ENCODE peak calls at places on chromosome 17, in five cellular contexts. Z is tibial artery, S is body of pancreas, Q is adrenal gland, F is pancreas. R is an unnamed sample. For H3K9me3 and H3K27me3, the result is how much of the 10 kb centered on the place peaks cover.

GRCh38 chr17:57337390-57337789 is 81.1 kb downstream of the MSI2 start:
- DNase-seq in Z (no peak), S (no peak), Q (peak), F (no peak), R (no peak)

GRCh38 chr17:58447039-58447975 is 30.0 kb upstream of the RNF43 start:
- DNase-seq in Z (no peak), S (peak), Q (peak), F (peak), R (peak)

GRCh38 chr17:50830298-50830697 is 5.1 kb upstream of the WFIKKN2 start:
- DNase-seq in Z (no peak), S (no peak), Q (no peak), F (no peak), R (no peak)

GRCh38 chr17:40086150-40087044 is 14.0 kb downstream of the NR1D1 start:
- DNase-seq in Z (peak), S (peak), Q (peak), F (no peak), R (peak)

GRCh38 chr17:55320594-55321506 is 56.1 kb downstream of the HLF start:
- DNase-seq in Z (no peak), S (no peak), Q (no peak), F (no peak), R (peak)

GRCh38 chr17:7070712-7071111 is 9.3 kb downstream of the CLEC10A start:
- DNase-seq in Z (no peak), S (no peak), Q (no peak), F (no peak), R (no peak)

GRCh38 chr17:36885761-36886365 is 51.4 kb upstream of the LHX1 start:
- DNase-seq in Z (no peak), S (no peak), Q (no peak), F (no peak), R (no peak)

GRCh38 chr17:49210158-49211029 is at the start of the genes ABI3 and GNGT2:
- DNase-seq in Z (no peak), S (no peak), Q (peak), F (no peak), R (no peak)

GRCh38 chr17:37828313-37829124 is 83.7 kb upstream of the HNF1B start:
- DNase-seq in Z (no peak), S (no peak), Q (peak), F (no peak), R (no peak)

GRCh38 chr17:61403846-61404701 is 4.4 kb downstream of the TBX2 start:
- DNase-seq in Z (peak), S (no peak), Q (no peak), F (no peak), R (no peak)
- H3K4me3 ChIP-seq in Z (peak), S (no peak), Q (no peak), F (peak), R (no peak)

GRCh38 chr17:68334393-68334792 is 43.1 kb downstream of the ARSG start:
- DNase-seq in Z (no peak), S (no peak), Q (no peak), F (no peak), R (no peak)
- H3K9me3 ChIP-seq in Z (under half), S (under half), Q (under half), F (under half), R (under half)

GRCh38 chr17:79242873-79243602 is 168.4 kb downstream of the ENGASE start:
- DNase-seq in Z (no peak), S (no peak), Q (no peak), F (no peak), R (no peak)
- H3K27me3 ChIP-seq in Z (half or more), S (under half), Q (under half), F (under half), R (half or more)

GRCh38 chr17:35239823-35240222 is 3.0 kb upstream of the SLFN5 start:
- DNase-seq in Z (no peak), S (no peak), Q (no peak), F (no peak), R (no peak)
- H3K4me3 ChIP-seq in Z (no peak), S (no peak), Q (no peak), F (no peak), R (no peak)

GRCh38 chr17:22303865-22304264 is 611.5 kb downstream of the KCNJ18 start:
- DNase-seq in Z (no peak), S (no peak), Q (no peak), F (no peak), R (no peak)

GRCh38 chr17:22300177-22300576 is 607.9 kb downstream of the KCNJ18 start:
- DNase-seq in Z (no peak), S (no peak), Q (no peak), F (no peak), R (no peak)

GRCh38 chr17:22303096-22303495 is 610.8 kb downstream of the KCNJ18 start:
- DNase-seq in Z (no peak), S (no peak), Q (no peak), F (no peak), R (no peak)

GRCh38 chr17:22301353-22301745 is 609.0 kb downstream of the KCNJ18 start:
- DNase-seq in Z (no peak), S (no peak), Q (no peak), F (no peak), R (no peak)

GRCh38 chr17:22300731-22301352 is 608.5 kb downstream of the KCNJ18 start:
- DNase-seq in Z (no peak), S (no peak), Q (no peak), F (no peak), R (no peak)
- H3K9me3 ChIP-seq in Z (under half), S (under half), Q (under half), F (under half), R (under half)

DNA sequence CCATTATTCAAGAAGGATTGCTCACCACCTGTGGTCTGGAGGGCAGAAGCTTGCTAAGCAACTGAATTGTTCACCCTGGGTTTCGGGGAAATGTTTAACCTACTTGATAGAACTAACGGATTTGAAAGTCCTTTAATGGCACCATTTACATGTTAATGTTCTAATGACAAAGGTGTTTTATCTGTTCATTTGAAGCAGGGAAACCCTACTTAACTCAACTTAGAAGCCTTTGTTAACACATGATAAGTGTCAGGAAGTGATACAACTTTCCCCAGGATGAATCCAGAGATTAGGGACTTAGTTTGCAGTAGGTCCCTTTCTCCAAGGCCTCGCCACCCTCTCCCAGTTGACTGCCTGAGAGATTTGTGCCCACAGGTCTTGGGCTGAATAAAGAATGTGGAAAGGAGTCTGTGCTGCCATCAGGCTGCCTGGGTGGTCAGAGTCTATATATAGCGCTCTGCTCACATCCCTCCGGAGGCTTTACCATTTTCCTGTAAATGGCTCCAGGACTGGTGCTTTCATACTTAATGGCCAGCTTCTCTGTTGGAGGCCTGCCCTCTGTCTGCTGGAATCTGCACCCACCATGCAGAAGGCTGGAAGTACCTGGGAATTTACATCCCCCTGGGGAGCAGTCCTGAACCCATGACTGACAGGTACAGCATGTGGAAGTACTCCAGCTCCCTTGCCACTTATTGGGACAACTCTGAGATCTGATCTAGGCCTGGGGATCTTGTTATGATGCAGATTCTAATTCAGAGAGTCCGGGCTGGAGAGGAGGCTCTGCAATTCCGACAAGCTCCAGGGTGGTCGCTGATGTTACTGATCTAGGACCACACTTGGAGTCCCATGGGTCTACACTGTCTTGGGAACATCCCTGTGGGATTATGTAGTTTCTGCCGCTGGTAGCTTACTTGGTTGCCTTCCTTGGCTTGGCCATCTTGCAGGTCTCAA is 99.9 kb downstream of the ASIC2 start:
- DNase-seq in Z (no peak), S (no peak), Q (no peak), F (no peak), R (no peak)
- H3K27me3 ChIP-seq in Z (under half), S (under half), Q (under half), F (under half), R (under half)